ENCODE peak calls at places on chromosomes 13 and 19, in nine cellular contexts. C is AG08396; D is GM04503; R is spleen; Z is SW 1271; H is endothelial cell; J is stromal cell of bone marrow; E is activated gamma-delta T cell treated with anti-CD3 and anti-CD28 coated beads, Interleukin-2, amount 50 U/mL, for 16 hours; I is EL. B is an unnamed sample.

GRCh38 chr19:36796714-36796999 is 24.1 kb upstream of the ZNF850 start:
- DNase-seq in I (no peak), E (no peak), Z (no peak), J (no peak), C (no peak), D (no peak), H (no peak), R (no peak), B (no peak)

GRCh38 chr13:111152836-111153235 is 37.7 kb downstream of the ARHGEF7 start:
- DNase-seq in I (no peak), D (no peak), Z (no peak), E (no peak), J (no peak), C (peak), R (no peak), H (no peak), B (no peak)

GRCh38 chr19:34676697-34677385 is at the start of gene SCGB2B2:
- DNase-seq in H (no peak), D (peak), I (no peak), Z (peak), R (peak), E (peak), J (no peak), C (no peak), B (peak)

GRCh38 chr13:112861876-112862615 is 107.0 kb upstream of the MCF2L start:
- DNase-seq in Z (no peak), I (no peak), C (no peak), R (peak), E (no peak), D (no peak), J (no peak), H (no peak), B (no peak)

GRCh38 chr19:47676811-47677210 is 36.4 kb upstream of the EHD2 start:
- DNase-seq in E (no peak), Z (no peak), C (no peak), H (no peak), I (no peak), D (no peak), R (no peak), J (no peak), B (no peak)

GRCh38 chr19:34096020-34096915 is 76.0 kb upstream of the LSM14A start:
- DNase-seq in H (peak), R (no peak), E (no peak), D (no peak), I (peak), Z (peak), C (peak), J (peak), B (no peak)

GRCh38 chr19:51539821-51540366 is 8.4 kb upstream of the SIGLEC6 start:
- DNase-seq in D (no peak), R (no peak), I (no peak), C (no peak), J (no peak), Z (no peak), H (no peak), E (no peak), B (no peak)

GRCh38 chr13:67515895-67516294 is 285.8 kb upstream of the PCDH9 start:
- DNase-seq in H (no peak), Z (no peak), D (no peak), I (no peak), E (no peak), R (no peak), J (peak), C (no peak), B (no peak)

GRCh38 chr19:52139291-52140076 is at the start of gene ZNF616:
- DNase-seq in Z (peak), J (peak), E (peak), D (peak), I (peak), C (peak), H (peak), R (peak), B (peak)

GRCh38 chr19:33771308-33772101 is 25.2 kb upstream of the KCTD15 start:
- DNase-seq in H (peak), C (peak), D (no peak), I (peak), R (peak), E (peak), J (no peak), Z (peak), B (no peak)

GRCh38 chr13:40916207-40916998 is 102.7 kb downstream of the ELF1 start:
- DNase-seq in C (no peak), I (peak), E (no peak), H (no peak), Z (no peak), D (no peak), J (no peak), R (no peak), B (no peak)

GRCh38 chr19:7863157-7863970 is 10.8 kb downstream of the PRR36 start:
- DNase-seq in R (no peak), I (no peak), Z (no peak), H (no peak), C (no peak), J (no peak), E (no peak), D (no peak), B (no peak)

GRCh38 chr19:28609944-28610343 is 603.0 kb downstream of the UQCRFS1 start:
- DNase-seq in Z (no peak), R (no peak), I (no peak), D (no peak), H (no peak), J (no peak), C (no peak), E (no peak), B (no peak)

GRCh38 chr13:85140192-85140591 is 659.0 kb downstream of the SLITRK6 start:
- DNase-seq in H (no peak), J (no peak), D (no peak), Z (no peak), C (no peak), R (no peak), I (peak), E (no peak), B (no peak)

GRCh38 chr19:46902402-46902766 is 41.6 kb downstream of the ARHGAP35 start:
- DNase-seq in E (no peak), I (peak), J (no peak), C (no peak), R (no peak), Z (no peak), D (no peak), H (no peak), B (peak)

GRCh38 chr13:51995677-51996551 is 15.3 kb downstream of the ATP7B start:
- DNase-seq in E (no peak), C (no peak), H (no peak), R (no peak), D (peak), Z (no peak), I (no peak), J (no peak), B (no peak)

GRCh38 chr19:44735011-44735410 is 13.5 kb upstream of the BCL3 start:
- DNase-seq in I (peak), R (no peak), J (no peak), C (no peak), Z (no peak), D (no peak), E (no peak), H (no peak), B (no peak)

GRCh38 chr13:85347251-85347650 is 452.0 kb downstream of the SLITRK6 start:
- DNase-seq in J (peak), R (no peak), H (no peak), I (peak), C (peak), Z (no peak), E (no peak), D (no peak), B (no peak)

GRCh38 chr19:38634757-38635482 is 12.5 kb upstream of the ACTN4 start:
- DNase-seq in R (peak), C (peak), I (peak), H (peak), J (peak), Z (peak), E (peak), D (no peak), B (no peak)

GRCh38 chr13:30376426-30377311 is 45.6 kb upstream of the UBE2L5 start:
- DNase-seq in I (no peak), H (no peak), D (no peak), C (no peak), J (no peak), R (peak), E (peak), Z (no peak), B (no peak)

GRCh38 chr13:109096101-109096500 is 466.7 kb downstream of the MYO16 start:
- DNase-seq in I (no peak), H (no peak), D (no peak), J (no peak), C (no peak), Z (no peak), R (no peak), E (no peak), B (no peak)

GRCh38 chr19:1513492-1514294 is 874 bp upstream of the ADAMTSL5 start:
- DNase-seq in Z (peak), I (peak), H (peak), J (no peak), R (peak), D (no peak), E (peak), C (peak), B (no peak)

GRCh38 chr13:38376551-38376950 is 26.9 kb downstream of the UFM1 start:
- DNase-seq in H (no peak), D (no peak), J (no peak), Z (no peak), I (no peak), R (no peak), E (no peak), C (no peak), B (no peak)

GRCh38 chr13:47480121-47480520 is 521.0 kb downstream of the SUCLA2 start:
- DNase-seq in J (peak), Z (no peak), R (no peak), C (peak), E (no peak), I (peak), D (peak), H (no peak), B (no peak)

GRCh38 chr19:8320564-8321066 is 560 bp downstream of the NDUFA7 start:
- DNase-seq in C (no peak), D (no peak), J (no peak), E (no peak), I (no peak), R (no peak), H (peak), Z (no peak), B (no peak)

GRCh38 chr13:97281028-97281427 is 58.9 kb downstream of the MBNL2 start:
- DNase-seq in R (no peak), C (no peak), J (no peak), Z (no peak), I (no peak), H (no peak), E (no peak), D (no peak), B (no peak)

GRCh38 chr13:79241697-79242096 is 164.4 kb downstream of the RBM26 start:
- DNase-seq in C (no peak), I (no peak), J (no peak), R (no peak), Z (no peak), D (no peak), H (no peak), E (no peak), B (no peak)

GRCh38 chr19:2274937-2275535 is 6.9 kb downstream of the PEAK3 start:
- DNase-seq in D (peak), J (peak), C (peak), I (peak), R (peak), H (peak), E (no peak), Z (peak), B (no peak)

GRCh38 chr13:101289764-101290163 is 126.5 kb downstream of the NALCN start:
- DNase-seq in E (no peak), I (peak), R (no peak), Z (peak), D (no peak), J (no peak), C (peak), H (peak), B (no peak)

GRCh38 chr13:31965361-31966066 is 66.1 kb upstream of the FRY start:
- DNase-seq in H (no peak), Z (no peak), J (peak), E (no peak), R (no peak), D (no peak), I (peak), C (peak), B (no peak)

GRCh38 chr13:39789451-39789850 is 134.0 kb downstream of the COG6 start:
- DNase-seq in R (no peak), C (no peak), H (no peak), Z (no peak), J (no peak), D (no peak), I (no peak), E (no peak), B (no peak)

GRCh38 chr13:66375756-66376155 is 854.4 kb downstream of the PCDH9 start:
- DNase-seq in H (no peak), J (no peak), D (no peak), C (no peak), R (no peak), E (no peak), I (no peak), Z (no peak), B (no peak)

GRCh38 chr19:3296446-3296845 is 69.9 kb upstream of the NFIC start:
- DNase-seq in D (no peak), I (no peak), R (no peak), Z (no peak), H (no peak), E (no peak), J (no peak), C (no peak), B (no peak)

GRCh38 chr13:111267205-111267604 is 53.2 kb upstream of the TEX29 start:
- DNase-seq in D (no peak), H (no peak), I (no peak), E (no peak), C (no peak), Z (no peak), R (no peak), J (no peak), B (no peak)